ENCODE peak calls at places on chromosomes 7 and 10, in ten cellular contexts. U is foreskin fibroblast, O is RWPE1, H is mucosa of descending colon, L is H9, X is BE2C, T is AG09319, A is left lung, C is GM13977, Q is breast epithelium. G is an unnamed sample.

GRCh38 chr10:53601260-53601875 is 828.8 kb upstream of the MBL2 start:
- DNase-seq in U (peak), O (peak), H (peak), L (no peak), X (no peak), T (no peak), A (no peak), C (peak), Q (no peak), G (no peak)

GRCh38 chr7:127378537-127378936 is 14.0 kb downstream of the ZNF800 start:
- DNase-seq in U (no peak), O (no peak), H (no peak), L (no peak), X (no peak), T (no peak), A (no peak), C (no peak), Q (no peak), G (no peak)

GRCh38 chr7:92875719-92876118 is 39.3 kb upstream of the CDK6 start:
- DNase-seq in U (no peak), O (peak), H (no peak), L (no peak), X (no peak), T (no peak), A (no peak), C (peak), Q (no peak), G (no peak)

GRCh38 chr10:82925547-82925946 is 1050.6 kb downstream of the NRG3 start:
- DNase-seq in U (no peak), O (no peak), H (no peak), L (no peak), X (no peak), T (no peak), A (no peak), C (no peak), Q (no peak), G (no peak)

GRCh38 chr10:109929501-109930219 is 6.3 kb upstream of the XPNPEP1 start:
- DNase-seq in U (no peak), O (no peak), H (no peak), L (no peak), X (no peak), T (no peak), A (no peak), C (no peak), Q (no peak), G (no peak)

GRCh38 chr10:126252884-126253612 is 135.2 kb downstream of the ADAM12 start:
- DNase-seq in U (peak), O (peak), H (peak), L (no peak), X (no peak), T (peak), A (no peak), C (no peak), Q (no peak), G (no peak)

GRCh38 chr10:110774069-110775021 is 97.4 kb upstream of the PDCD4 start:
- DNase-seq in U (peak), O (peak), H (no peak), L (no peak), X (no peak), T (peak), A (no peak), C (peak), Q (no peak), G (no peak)

GRCh38 chr10:101560293-101561067 is 27.6 kb downstream of the POLL start:
- DNase-seq in U (no peak), O (no peak), H (no peak), L (peak), X (peak), T (no peak), A (no peak), C (no peak), Q (peak), G (no peak)

GRCh38 chr10:28120043-28120749 is 121.3 kb upstream of the ODAD2 start:
- DNase-seq in U (no peak), O (no peak), H (no peak), L (no peak), X (no peak), T (peak), A (no peak), C (no peak), Q (no peak), G (peak)

GRCh38 chr10:124728830-124729661 is 15.1 kb downstream of the FAM53B start:
- DNase-seq in U (no peak), O (no peak), H (no peak), L (no peak), X (no peak), T (no peak), A (no peak), C (no peak), Q (no peak), G (no peak)

GRCh38 chr7:117871778-117872538 is 1.3 kb downstream of the CTTNBP2 start:
- DNase-seq in U (no peak), O (no peak), H (peak), L (peak), X (no peak), T (no peak), A (no peak), C (peak), Q (no peak), G (peak)

GRCh38 chr7:139915301-139915863 is 86.3 kb downstream of the TBXAS1 start:
- DNase-seq in U (no peak), O (no peak), H (no peak), L (no peak), X (no peak), T (no peak), A (no peak), C (no peak), Q (no peak), G (no peak)

GRCh38 chr10:87864497-87865059 is 1.2 kb downstream of the PTEN start:
- DNase-seq in U (no peak), O (no peak), H (peak), L (no peak), X (no peak), T (no peak), A (no peak), C (no peak), Q (no peak), G (no peak)

GRCh38 chr10:635088-635861 is 54.2 kb downstream of the DIP2C start:
- DNase-seq in U (no peak), O (no peak), H (no peak), L (no peak), X (no peak), T (no peak), A (no peak), C (no peak), Q (no peak), G (no peak)

GRCh38 chr10:8073696-8074416 is 19.4 kb downstream of the GATA3 start:
- DNase-seq in U (no peak), O (no peak), H (no peak), L (no peak), X (peak), T (no peak), A (no peak), C (no peak), Q (no peak), G (no peak)

GRCh38 chr7:69911337-69911736 is 313.1 kb downstream of the AUTS2 start:
- DNase-seq in U (no peak), O (no peak), H (no peak), L (no peak), X (no peak), T (no peak), A (no peak), C (no peak), Q (no peak), G (no peak)

GRCh38 chr10:74500026-74500704 is 326.2 kb upstream of the KAT6B start:
- DNase-seq in U (no peak), O (no peak), H (no peak), L (no peak), X (no peak), T (no peak), A (no peak), C (no peak), Q (no peak), G (no peak)

GRCh38 chr7:138169441-138169851 is 93.2 kb downstream of the AKR1D1 start:
- DNase-seq in U (no peak), O (no peak), H (no peak), L (peak), X (no peak), T (no peak), A (no peak), C (no peak), Q (no peak), G (no peak)

GRCh38 chr10:30186371-30186875 is 127.0 kb upstream of the JCAD start:
- DNase-seq in U (no peak), O (no peak), H (no peak), L (no peak), X (no peak), T (no peak), A (no peak), C (no peak), Q (no peak), G (peak)

GRCh38 chr10:74930962-74931361 is 104.6 kb downstream of the KAT6B start:
- DNase-seq in U (no peak), O (no peak), H (no peak), L (no peak), X (no peak), T (no peak), A (no peak), C (no peak), Q (no peak), G (no peak)

GRCh38 chr7:74417419-74417971 is 36.2 kb upstream of the GTF2IRD1 start:
- DNase-seq in U (peak), O (peak), H (peak), L (peak), X (peak), T (peak), A (peak), C (peak), Q (peak), G (peak)

GRCh38 chr10:110398419-110399162 is 93.9 kb upstream of the SMNDC1 start:
- DNase-seq in U (peak), O (peak), H (peak), L (no peak), X (peak), T (peak), A (peak), C (no peak), Q (peak), G (peak)

GRCh38 chr10:12181065-12181775 is 14.5 kb downstream of the NUDT5 start:
- DNase-seq in U (no peak), O (no peak), H (peak), L (no peak), X (no peak), T (no peak), A (no peak), C (peak), Q (no peak), G (no peak)

GRCh38 chr7:93828260-93828659 is 62.3 kb downstream of the TFPI2 start:
- DNase-seq in U (no peak), O (no peak), H (no peak), L (no peak), X (no peak), T (no peak), A (no peak), C (peak), Q (no peak), G (no peak)

GRCh38 chr7:10315881-10316280 is 657.8 kb upstream of the PHF14 start:
- DNase-seq in U (no peak), O (no peak), H (no peak), L (no peak), X (no peak), T (no peak), A (no peak), C (no peak), Q (no peak), G (no peak)

GRCh38 chr7:6026011-6026819 is 5.0 kb upstream of the ANKRD61 start:
- DNase-seq in U (peak), O (peak), H (peak), L (peak), X (peak), T (no peak), A (peak), C (peak), Q (no peak), G (peak)

GRCh38 chr10:28684157-28684985 is 7.0 kb downstream of the BAMBI start:
- DNase-seq in U (no peak), O (no peak), H (no peak), L (no peak), X (no peak), T (no peak), A (no peak), C (no peak), Q (no peak), G (no peak)

GRCh38 chr10:5900247-5900646 is 10.2 kb downstream of the FBH1 start:
- DNase-seq in U (no peak), O (no peak), H (no peak), L (no peak), X (no peak), T (no peak), A (no peak), C (no peak), Q (no peak), G (no peak)

GRCh38 chr10:3146289-3146688 is 26.3 kb downstream of the PITRM1 start:
- DNase-seq in U (no peak), O (no peak), H (no peak), L (no peak), X (no peak), T (no peak), A (no peak), C (no peak), Q (no peak), G (no peak)

GRCh38 chr7:140899883-140900282 is 24.8 kb downstream of the BRAF start:
- DNase-seq in U (no peak), O (no peak), H (no peak), L (no peak), X (peak), T (no peak), A (no peak), C (no peak), Q (no peak), G (no peak)

GRCh38 chr10:50621981-50622496 is 1.7 kb downstream of the SGMS1 start:
- DNase-seq in U (peak), O (peak), H (peak), L (peak), X (peak), T (peak), A (peak), C (peak), Q (peak), G (peak)

GRCh38 chr7:128164061-128164954 is 76.8 kb upstream of the LEP start:
- DNase-seq in U (peak), O (peak), H (no peak), L (peak), X (no peak), T (peak), A (peak), C (no peak), Q (no peak), G (peak)

GRCh38 chr7:130353196-130353595 is 8.6 kb downstream of the CPA5 start:
- DNase-seq in U (no peak), O (no peak), H (no peak), L (no peak), X (no peak), T (no peak), A (no peak), C (no peak), Q (no peak), G (no peak)

GRCh38 chr7:127692200-127692599 is 40.2 kb downstream of the SND1 start:
- DNase-seq in U (no peak), O (no peak), H (no peak), L (no peak), X (no peak), T (no peak), A (no peak), C (no peak), Q (no peak), G (no peak)

GRCh38 chr10:47421057-47421952 is 37.2 kb upstream of the ZNF488 start:
- DNase-seq in U (peak), O (peak), H (no peak), L (no peak), X (no peak), T (no peak), A (no peak), C (no peak), Q (no peak), G (peak)

GRCh38 chr7:10756981-10757380 is 216.7 kb upstream of the PHF14 start:
- DNase-seq in U (no peak), O (no peak), H (no peak), L (no peak), X (no peak), T (no peak), A (no peak), C (no peak), Q (no peak), G (no peak)

GRCh38 chr7:87148332-87148955 is 3.8 kb upstream of the DMTF1 start:
- DNase-seq in U (peak), O (peak), H (no peak), L (no peak), X (no peak), T (peak), A (no peak), C (peak), Q (no peak), G (no peak)

GRCh38 chr10:58414270-58415041 is 29.2 kb downstream of the TFAM start:
- DNase-seq in U (peak), O (peak), H (no peak), L (no peak), X (no peak), T (peak), A (no peak), C (no peak), Q (no peak), G (peak)
- TF ChIP-seq CTCF in U (peak), O (peak), H (no peak), L (peak), X (peak), T (peak), A (no peak), C (no peak), Q (peak), G (peak)

GRCh38 chr7:36937754-36938551 is 213.7 kb upstream of the AOAH start:
- DNase-seq in U (no peak), O (no peak), H (no peak), L (no peak), X (no peak), T (no peak), A (no peak), C (no peak), Q (no peak), G (no peak)
- TF ChIP-seq CTCF in U (no peak), O (no peak), H (no peak), L (peak), X (peak), T (no peak), A (no peak), C (no peak), Q (no peak), G (no peak)

GRCh38 chr7:150806863-150807262 is 6.3 kb downstream of the TMEM176A start:
- DNase-seq in U (no peak), O (no peak), H (no peak), L (no peak), X (no peak), T (no peak), A (no peak), C (no peak), Q (no peak), G (no peak)
- TF ChIP-seq CTCF in U (no peak), O (no peak), H (no peak), L (no peak), X (peak), T (no peak), A (no peak), C (no peak), Q (no peak), G (no peak)

GRCh38 chr10:24246365-24246764 is 37.4 kb downstream of the KIAA1217 start:
- DNase-seq in U (no peak), O (no peak), H (no peak), L (no peak), X (no peak), T (no peak), A (no peak), C (no peak), Q (no peak), G (no peak)
- TF ChIP-seq CTCF in U (no peak), O (no peak), H (no peak), L (no peak), X (no peak), T (no peak), A (no peak), C (no peak), Q (no peak), G (no peak)

DNA sequence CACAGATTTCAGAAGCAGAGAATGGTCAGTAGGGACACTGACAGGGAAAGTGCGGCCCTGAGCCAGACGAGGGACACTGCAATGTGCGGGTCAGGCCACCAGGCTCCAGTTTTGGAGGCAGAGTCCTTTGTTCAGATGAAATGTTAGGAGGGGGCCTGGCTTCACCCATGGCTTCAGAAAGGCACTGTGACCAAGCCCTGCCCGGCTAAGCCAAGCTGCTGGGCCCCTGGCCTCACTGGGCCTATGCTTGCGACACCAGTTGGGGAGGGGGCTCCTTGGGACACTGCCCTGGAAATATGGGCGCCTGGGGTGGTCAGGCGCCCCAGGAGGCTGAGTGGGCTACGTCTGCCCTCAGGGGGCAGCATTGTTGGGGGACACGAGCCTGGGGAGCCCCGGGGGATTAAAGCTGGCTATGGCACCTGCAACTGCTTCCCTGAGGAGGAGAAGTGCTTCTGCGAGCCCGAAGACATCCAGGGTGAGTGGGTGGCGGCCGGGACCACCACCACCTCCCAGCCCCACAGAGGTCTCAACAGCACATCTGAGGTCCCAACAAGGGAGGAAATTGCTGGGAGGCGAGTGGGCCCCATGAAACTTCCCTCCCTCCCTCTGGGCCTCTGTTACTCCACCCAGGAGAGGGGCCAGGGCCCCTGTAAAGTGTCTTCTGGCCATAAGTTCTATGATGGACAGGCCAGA is 24.9 kb upstream of the CSGALNACT2 start:
- DNase-seq in U (no peak), O (no peak), H (no peak), L (no peak), X (no peak), T (no peak), A (no peak), C (no peak), Q (no peak), G (no peak)
- TF ChIP-seq CTCF in U (no peak), O (no peak), H (no peak), L (no peak), X (no peak), T (no peak), A (no peak), C (no peak), Q (no peak), G (no peak)

GRCh38 chr7:95905165-95905564 is 132.8 kb downstream of the DYNC1I1 start:
- DNase-seq in U (no peak), O (no peak), H (no peak), L (no peak), X (no peak), T (no peak), A (no peak), C (no peak), Q (no peak), G (no peak)

GRCh38 chr7:95897557-95898183 is 125.3 kb downstream of the DYNC1I1 start:
- DNase-seq in U (no peak), O (no peak), H (no peak), L (no peak), X (no peak), T (no peak), A (no peak), C (no peak), Q (no peak), G (no peak)

GRCh38 chr7:95904099-95904498 is 131.7 kb downstream of the DYNC1I1 start:
- DNase-seq in U (no peak), O (no peak), H (peak), L (no peak), X (no peak), T (no peak), A (no peak), C (no peak), Q (no peak), G (no peak)

GRCh38 chr7:95901006-95901405 is 128.7 kb downstream of the DYNC1I1 start:
- DNase-seq in U (no peak), O (no peak), H (no peak), L (no peak), X (peak), T (no peak), A (no peak), C (no peak), Q (no peak), G (no peak)

GRCh38 chr7:95899919-95900513 is 127.7 kb downstream of the DYNC1I1 start:
- DNase-seq in U (no peak), O (no peak), H (no peak), L (peak), X (peak), T (no peak), A (no peak), C (no peak), Q (no peak), G (no peak)
- TF ChIP-seq CTCF in U (no peak), O (no peak), H (no peak), L (peak), X (peak), T (no peak), A (no peak), C (no peak), Q (no peak), G (no peak)

GRCh38 chr7:30682131-30683083 is at the start of gene CRHR2:
- DNase-seq in U (no peak), O (no peak), H (no peak), L (peak), X (peak), T (no peak), A (no peak), C (peak), Q (no peak), G (no peak)
- TF ChIP-seq CTCF in U (peak), O (no peak), H (no peak), L (peak), X (peak), T (no peak), A (no peak), C (peak), Q (peak), G (peak)

DNA sequence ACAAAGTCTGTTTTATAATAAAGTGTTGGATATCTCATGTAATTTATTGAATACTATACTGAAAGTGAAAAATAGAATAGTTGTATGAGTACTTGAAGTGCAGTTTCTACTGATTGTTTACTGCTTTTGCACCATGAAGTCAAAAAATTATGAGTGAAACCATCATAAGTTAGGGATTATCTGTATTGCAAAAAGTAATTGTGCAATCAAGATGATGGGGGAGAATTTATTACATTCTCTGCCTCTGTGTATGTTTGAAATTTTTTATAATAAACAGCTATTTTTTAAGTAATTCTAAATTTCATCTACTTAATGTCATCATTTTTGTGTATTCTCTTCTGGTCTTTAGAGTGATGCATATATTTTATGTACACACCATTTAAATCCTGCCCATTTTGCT is 47.2 kb upstream of the TMEM273 start:
- DNase-seq in U (no peak), O (no peak), H (no peak), L (no peak), X (no peak), T (no peak), A (no peak), C (no peak), Q (no peak), G (no peak)
- TF ChIP-seq CTCF in U (no peak), O (no peak), H (no peak), L (no peak), X (no peak), T (no peak), A (no peak), C (no peak), Q (no peak), G (no peak)